ENCODE peak calls at places on chromosomes 4 and X, in seven cellular contexts. One of them, this sample, is unnamed.

GRCh38 chrX:114532093-114532805 is 51.6 kb upstream of the HTR2C start:
- DNase-seq in B cell: no peak
- DNase-seq in substantia nigra: no peak
- DNase-seq in OCI-LY7: no peak
- DNase-seq in right lobe of liver: no peak
- DNase-seq in ELR: no peak
- DNase-seq in GM12891: no peak
- DNase-seq in this sample: no peak

GRCh38 chrX:5051831-5052491 is 1176.7 kb downstream of the NLGN4X start:
- DNase-seq in substantia nigra: no peak
- DNase-seq in GM12891: no peak
- DNase-seq in B cell: no peak
- DNase-seq in right lobe of liver: no peak
- DNase-seq in OCI-LY7: no peak
- DNase-seq in ELR: no peak
- DNase-seq in this sample: no peak

GRCh38 chr4:142549726-142550463 is 296.2 kb downstream of the INPP4B start:
- DNase-seq in GM12891: no peak
- DNase-seq in B cell: no peak
- DNase-seq in right lobe of liver: no peak
- DNase-seq in OCI-LY7: no peak
- DNase-seq in ELR: peak
- DNase-seq in substantia nigra: no peak
- DNase-seq in this sample: no peak

GRCh38 chrX:40171513-40172168 is 73.9 kb upstream of the BCOR start:
- DNase-seq in GM12891: no peak
- DNase-seq in OCI-LY7: peak
- DNase-seq in B cell: peak
- DNase-seq in right lobe of liver: peak
- DNase-seq in substantia nigra: no peak
- DNase-seq in ELR: peak
- DNase-seq in this sample: peak

GRCh38 chrX:45860450-45860849 is 659.8 kb upstream of the DIPK2B start:
- DNase-seq in substantia nigra: no peak
- DNase-seq in right lobe of liver: no peak
- DNase-seq in GM12891: no peak
- DNase-seq in OCI-LY7: no peak
- DNase-seq in ELR: no peak
- DNase-seq in B cell: no peak
- DNase-seq in this sample: no peak

GRCh38 chr4:125266901-125267601 is 47.7 kb upstream of the FAT4 start:
- DNase-seq in GM12891: no peak
- DNase-seq in ELR: peak
- DNase-seq in substantia nigra: no peak
- DNase-seq in B cell: no peak
- DNase-seq in right lobe of liver: no peak
- DNase-seq in OCI-LY7: no peak
- DNase-seq in this sample: no peak

GRCh38 chr4:142778430-142778829 is 67.7 kb downstream of the INPP4B start:
- DNase-seq in B cell: no peak
- DNase-seq in OCI-LY7: no peak
- DNase-seq in GM12891: no peak
- DNase-seq in right lobe of liver: no peak
- DNase-seq in ELR: peak
- DNase-seq in substantia nigra: no peak
- DNase-seq in this sample: no peak

GRCh38 chrX:13533726-13534125 is 35.7 kb upstream of the EGFL6 start:
- DNase-seq in ELR: peak
- DNase-seq in right lobe of liver: no peak
- DNase-seq in substantia nigra: no peak
- DNase-seq in B cell: no peak
- DNase-seq in GM12891: no peak
- DNase-seq in OCI-LY7: no peak
- DNase-seq in this sample: no peak

GRCh38 chr4:85697864-85698263 is 222.9 kb downstream of the ARHGAP24 start:
- DNase-seq in B cell: no peak
- DNase-seq in OCI-LY7: no peak
- DNase-seq in ELR: no peak
- DNase-seq in right lobe of liver: no peak
- DNase-seq in substantia nigra: no peak
- DNase-seq in GM12891: no peak
- DNase-seq in this sample: no peak

GRCh38 chrX:104806346-104806745 is 240.3 kb downstream of the IL1RAPL2 start:
- DNase-seq in B cell: no peak
- DNase-seq in ELR: no peak
- DNase-seq in GM12891: no peak
- DNase-seq in substantia nigra: no peak
- DNase-seq in right lobe of liver: no peak
- DNase-seq in OCI-LY7: no peak
- DNase-seq in this sample: no peak

GRCh38 chrX:96568088-96568487 is 116.6 kb upstream of the DIAPH2 start:
- DNase-seq in ELR: no peak
- DNase-seq in substantia nigra: no peak
- DNase-seq in B cell: no peak
- DNase-seq in right lobe of liver: no peak
- DNase-seq in GM12891: no peak
- DNase-seq in OCI-LY7: no peak
- DNase-seq in this sample: no peak

GRCh38 chr4:82542642-82543041 is 19.1 kb downstream of the TMEM150C start:
- DNase-seq in ELR: no peak
- DNase-seq in GM12891: no peak
- DNase-seq in substantia nigra: no peak
- DNase-seq in B cell: no peak
- DNase-seq in right lobe of liver: no peak
- DNase-seq in OCI-LY7: no peak
- DNase-seq in this sample: no peak

GRCh38 chrX:21798677-21799219 is 40.7 kb upstream of the MBTPS2 start:
- DNase-seq in GM12891: no peak
- DNase-seq in ELR: peak
- DNase-seq in right lobe of liver: no peak
- DNase-seq in B cell: no peak
- DNase-seq in substantia nigra: no peak
- DNase-seq in OCI-LY7: no peak
- DNase-seq in this sample: no peak

GRCh38 chr4:97587912-97588311 is 555.4 kb downstream of the STPG2 start:
- DNase-seq in B cell: no peak
- DNase-seq in ELR: peak
- DNase-seq in substantia nigra: no peak
- DNase-seq in OCI-LY7: no peak
- DNase-seq in right lobe of liver: no peak
- DNase-seq in GM12891: no peak
- DNase-seq in this sample: no peak

GRCh38 chr4:140049924-140050681 is 103.9 kb downstream of the MAML3 start:
- DNase-seq in ELR: peak
- DNase-seq in right lobe of liver: no peak
- DNase-seq in B cell: no peak
- DNase-seq in substantia nigra: no peak
- DNase-seq in OCI-LY7: peak
- DNase-seq in GM12891: no peak
- DNase-seq in this sample: peak

GRCh38 chr4:124697441-124697840 is 15.1 kb downstream of the ANKRD50 start:
- DNase-seq in OCI-LY7: no peak
- DNase-seq in GM12891: no peak
- DNase-seq in B cell: no peak
- DNase-seq in ELR: no peak
- DNase-seq in substantia nigra: no peak
- DNase-seq in right lobe of liver: no peak
- DNase-seq in this sample: no peak

GRCh38 chr4:94545296-94545695 is 93.6 kb downstream of the PDLIM5 start:
- DNase-seq in GM12891: no peak
- DNase-seq in OCI-LY7: no peak
- DNase-seq in right lobe of liver: no peak
- DNase-seq in substantia nigra: no peak
- DNase-seq in B cell: no peak
- DNase-seq in ELR: peak
- DNase-seq in this sample: no peak

GRCh38 chr4:81215219-81215892 is at the start of gene PRKG2:
- DNase-seq in B cell: no peak
- DNase-seq in GM12891: no peak
- DNase-seq in substantia nigra: no peak
- DNase-seq in right lobe of liver: no peak
- DNase-seq in OCI-LY7: no peak
- DNase-seq in ELR: no peak
- DNase-seq in this sample: peak

GRCh38 chrX:136916827-136917226 is 36.3 kb upstream of the RBMX start:
- DNase-seq in right lobe of liver: no peak
- DNase-seq in ELR: no peak
- DNase-seq in substantia nigra: no peak
- DNase-seq in B cell: no peak
- DNase-seq in OCI-LY7: no peak
- DNase-seq in GM12891: no peak
- DNase-seq in this sample: no peak

GRCh38 chrX:19064175-19064574 is 58.1 kb downstream of the ADGRG2 start:
- DNase-seq in OCI-LY7: no peak
- DNase-seq in right lobe of liver: no peak
- DNase-seq in ELR: peak
- DNase-seq in B cell: no peak
- DNase-seq in GM12891: no peak
- DNase-seq in substantia nigra: no peak
- DNase-seq in this sample: no peak

GRCh38 chr4:24408640-24409039 is 175.7 kb downstream of the DHX15 start:
- DNase-seq in right lobe of liver: no peak
- DNase-seq in OCI-LY7: no peak
- DNase-seq in substantia nigra: no peak
- DNase-seq in ELR: no peak
- DNase-seq in B cell: no peak
- DNase-seq in GM12891: no peak
- DNase-seq in this sample: no peak

GRCh38 chr4:96293806-96294205 is 453.9 kb downstream of the PDHA2 start:
- DNase-seq in GM12891: no peak
- DNase-seq in substantia nigra: no peak
- DNase-seq in right lobe of liver: no peak
- DNase-seq in B cell: no peak
- DNase-seq in OCI-LY7: no peak
- DNase-seq in ELR: no peak
- DNase-seq in this sample: no peak

GRCh38 chrX:11543249-11543648 is 122.5 kb downstream of the ARHGAP6 start:
- DNase-seq in GM12891: no peak
- DNase-seq in substantia nigra: no peak
- DNase-seq in right lobe of liver: no peak
- DNase-seq in B cell: no peak
- DNase-seq in OCI-LY7: peak
- DNase-seq in ELR: no peak
- DNase-seq in this sample: no peak

GRCh38 chr4:169256101-169256612 is 14.6 kb downstream of the SH3RF1 start:
- DNase-seq in substantia nigra: no peak
- DNase-seq in right lobe of liver: no peak
- DNase-seq in ELR: peak
- DNase-seq in B cell: no peak
- DNase-seq in GM12891: no peak
- DNase-seq in OCI-LY7: no peak
- DNase-seq in this sample: no peak

GRCh38 chrX:2183193-2183725 is 317.5 kb downstream of the DHRSX start:
- DNase-seq in GM12891: no peak
- DNase-seq in right lobe of liver: no peak
- DNase-seq in substantia nigra: no peak
- DNase-seq in ELR: peak
- DNase-seq in B cell: no peak
- DNase-seq in OCI-LY7: no peak
- DNase-seq in this sample: no peak

GRCh38 chr4:140005699-140006098 is 148.3 kb downstream of the MAML3 start:
- DNase-seq in right lobe of liver: no peak
- DNase-seq in ELR: no peak
- DNase-seq in B cell: no peak
- DNase-seq in GM12891: no peak
- DNase-seq in substantia nigra: no peak
- DNase-seq in OCI-LY7: no peak
- DNase-seq in this sample: no peak

GRCh38 chr4:84681488-84682274 is 98.8 kb downstream of the CDS1 start:
- DNase-seq in substantia nigra: no peak
- DNase-seq in OCI-LY7: no peak
- DNase-seq in right lobe of liver: no peak
- DNase-seq in ELR: peak
- DNase-seq in GM12891: no peak
- DNase-seq in B cell: no peak
- DNase-seq in this sample: no peak

GRCh38 chrX:80876877-80877276 is 67.2 kb upstream of the BRWD3 start:
- DNase-seq in B cell: peak
- DNase-seq in substantia nigra: no peak
- DNase-seq in GM12891: no peak
- DNase-seq in OCI-LY7: peak
- DNase-seq in right lobe of liver: no peak
- DNase-seq in ELR: peak
- DNase-seq in this sample: no peak

GRCh38 chr4:16158504-16158852 is 67.8 kb downstream of the TAPT1 start:
- DNase-seq in right lobe of liver: no peak
- DNase-seq in ELR: no peak
- DNase-seq in B cell: no peak
- DNase-seq in OCI-LY7: no peak
- DNase-seq in GM12891: no peak
- DNase-seq in substantia nigra: no peak
- DNase-seq in this sample: no peak

GRCh38 chr4:123835852-123836251 is 439.3 kb downstream of the SPRY1 start:
- DNase-seq in ELR: no peak
- DNase-seq in OCI-LY7: no peak
- DNase-seq in B cell: no peak
- DNase-seq in substantia nigra: no peak
- DNase-seq in right lobe of liver: no peak
- DNase-seq in GM12891: no peak
- DNase-seq in this sample: no peak

GRCh38 chr4:114658179-114658578 is 59.6 kb downstream of the UGT8 start:
- DNase-seq in GM12891: no peak
- DNase-seq in ELR: no peak
- DNase-seq in OCI-LY7: no peak
- DNase-seq in B cell: no peak
- DNase-seq in substantia nigra: no peak
- DNase-seq in right lobe of liver: no peak
- DNase-seq in this sample: no peak